ENCODE peak calls at places on chromosomes 6 and 20, in four cellular contexts. V, C, F and E are unnamed samples.

GRCh38 chr6:4736371-4736873 is 39.8 kb upstream of the CDYL start:
- DNase-seq in V (no peak), C (no peak), F (no peak), E (no peak)

GRCh38 chr6:3561745-3562144 is 104.9 kb upstream of the SLC22A23 start:
- DNase-seq in V (no peak), C (peak; percentile 24), F (no peak), E (peak; percentile 8)

GRCh38 chr6:42352856-42353564 is 98.7 kb downstream of the TRERF1 start:
- DNase-seq in V (no peak), C (no peak), F (no peak), E (no peak)

GRCh38 chr20:44967207-44967807 is 995 bp downstream of the STK4 start:
- DNase-seq in V (peak; percentile 30), C (no peak), F (no peak), E (no peak)

GRCh38 chr6:56890683-56891429 is 64.1 kb upstream of the BEND6 start:
- DNase-seq in V (no peak), C (no peak), F (no peak), E (no peak)

GRCh38 chr20:53581444-53582311 is 12.0 kb downstream of the ZNF217 start:
- DNase-seq in V (no peak), C (no peak), F (no peak), E (no peak)

GRCh38 chr20:64149141-64149540 is 15.1 kb upstream of the MYT1 start:
- DNase-seq in V (no peak), C (no peak), F (no peak), E (no peak)

GRCh38 chr20:58574014-58574413 is 58.8 kb upstream of the APCDD1L start:
- DNase-seq in V (no peak), C (no peak), F (no peak), E (no peak)

GRCh38 chr6:161961796-161962195 is 687.9 kb upstream of the AGPAT4 start:
- DNase-seq in V (no peak), C (no peak), F (no peak), E (no peak)

GRCh38 chr6:110523461-110524021 is 47.1 kb upstream of the SLC22A16 start:
- DNase-seq in V (no peak), C (no peak), F (no peak), E (no peak)

GRCh38 chr6:166570929-166571699 is 15.4 kb downstream of the RAMACL start:
- DNase-seq in V (no peak), C (no peak), F (no peak), E (peak; percentile 10)

GRCh38 chr6:116287668-116288282 is 8.0 kb upstream of the TSPYL1 start:
- DNase-seq in V (no peak), C (peak; percentile 24), F (no peak), E (peak; percentile 24)

GRCh38 chr6:162907876-162908481 is 180.2 kb downstream of the PACRG start:
- DNase-seq in V (no peak), C (no peak), F (no peak), E (peak; percentile 4)